ENCODE peak calls at places on chromosomes 12 and 14, in ten cellular contexts. H, W, K, Q, A, Z, F, D, J and L are unnamed samples.

GRCh38 chr14:92613008-92613658 is 99.6 kb downstream of the RIN3 start:
- DNase-seq in H (peak; percentile 34), W (no peak), K (peak; percentile 70), Q (no peak), A (peak; percentile 25), Z (peak; percentile 68), F (peak; percentile 33), D (no peak), J (peak; percentile 19), L (no peak)

GRCh38 chr14:60573943-60574496 is 65.1 kb downstream of the SIX6 start:
- DNase-seq in H (no peak), W (no peak), K (no peak), Q (no peak), A (no peak), Z (no peak), F (no peak), D (no peak), J (no peak), L (no peak)

GRCh38 chr12:234891-235415 is 21.0 kb upstream of the SLC6A12 start:
- DNase-seq in H (no peak), W (peak; percentile 28), K (no peak), Q (no peak), A (no peak), Z (no peak), F (no peak), D (no peak), J (no peak), L (no peak)

GRCh38 chr14:22981090-22982012 is 1.0 kb downstream of the AJUBA start:
- DNase-seq in H (peak; percentile 39), W (peak; percentile 50), K (no peak), Q (no peak), A (peak; percentile 20), Z (no peak), F (no peak), D (no peak), J (no peak), L (no peak)

GRCh38 chr12:92769124-92769901 is 66.5 kb downstream of the PLEKHG7 start:
- DNase-seq in H (peak; percentile 37), W (no peak), K (no peak), Q (no peak), A (no peak), Z (no peak), F (no peak), D (no peak), J (no peak), L (no peak)

GRCh38 chr12:98408681-98409080 is 106.7 kb upstream of the TMPO start:
- DNase-seq in H (no peak), W (no peak), K (no peak), Q (no peak), A (no peak), Z (no peak), F (no peak), D (no peak), J (no peak), L (no peak)

GRCh38 chr14:60563113-60563512 is 54.2 kb downstream of the SIX6 start:
- DNase-seq in H (peak; percentile 69), W (no peak), K (no peak), Q (no peak), A (no peak), Z (no peak), F (no peak), D (no peak), J (no peak), L (no peak)

GRCh38 chr12:28909291-28909690 is 239.8 kb upstream of the FAR2 start:
- DNase-seq in H (peak; percentile 60), W (no peak), K (no peak), Q (no peak), A (no peak), Z (no peak), F (no peak), D (no peak), J (no peak), L (no peak)

GRCh38 chr14:22997676-22998323 is 12.1 kb downstream of the C14orf93 start:
- DNase-seq in H (no peak), W (no peak), K (no peak), Q (no peak), A (no peak), Z (no peak), F (no peak), D (no peak), J (no peak), L (no peak)

GRCh38 chr14:73237219-73237785 is at the start of gene PAPLN:
- DNase-seq in H (peak; percentile 12), W (no peak), K (no peak), Q (no peak), A (peak; percentile 75), Z (no peak), F (no peak), D (peak; percentile 30), J (peak; percentile 54), L (no peak)

GRCh38 chr14:64910847-64911495 is 3.3 kb upstream of the CHURC1 start:
- DNase-seq in H (peak; percentile 32), W (no peak), K (no peak), Q (no peak), A (peak; percentile 28), Z (no peak), F (no peak), D (peak; percentile 5), J (peak; percentile 41), L (no peak)

GRCh38 chr14:65072937-65073336 is 29.4 kb downstream of the MAX start:
- DNase-seq in H (no peak), W (no peak), K (no peak), Q (no peak), A (peak; percentile 35), Z (no peak), F (no peak), D (no peak), J (no peak), L (no peak)

GRCh38 chr12:113239811-113240331 is 18.6 kb downstream of the TPCN1 start:
- DNase-seq in H (no peak), W (peak; percentile 53), K (no peak), Q (peak; percentile 67), A (peak; percentile 31), Z (no peak), F (no peak), D (no peak), J (no peak), L (no peak)

GRCh38 chr12:132311201-132311915 is 18.0 kb downstream of the GALNT9 start:
- DNase-seq in H (no peak), W (no peak), K (no peak), Q (no peak), A (no peak), Z (no peak), F (no peak), D (no peak), J (no peak), L (no peak)

GRCh38 chr14:100115726-100116125 is 43.7 kb downstream of the DEGS2 start:
- DNase-seq in H (no peak), W (no peak), K (no peak), Q (no peak), A (no peak), Z (no peak), F (no peak), D (no peak), J (no peak), L (no peak)

GRCh38 chr14:35112641-35113040 is 9.1 kb downstream of the PPP2R3C start:
- DNase-seq in H (no peak), W (no peak), K (no peak), Q (no peak), A (no peak), Z (no peak), F (no peak), D (no peak), J (peak; percentile 14), L (no peak)

GRCh38 chr12:97609957-97610356 is 147.4 kb downstream of the RMST start:
- DNase-seq in H (no peak), W (no peak), K (no peak), Q (no peak), A (no peak), Z (no peak), F (no peak), D (no peak), J (no peak), L (no peak)

GRCh38 chr12:76259071-76259470 is 89.1 kb downstream of the BBS10 start:
- DNase-seq in H (no peak), W (no peak), K (no peak), Q (no peak), A (no peak), Z (no peak), F (no peak), D (no peak), J (no peak), L (no peak)

GRCh38 chr14:37434867-37435266 is 160.2 kb downstream of the FOXA1 start:
- DNase-seq in H (no peak), W (no peak), K (no peak), Q (no peak), A (no peak), Z (no peak), F (no peak), D (no peak), J (no peak), L (no peak)

GRCh38 chr14:34049769-34050168 is 98.9 kb upstream of the EGLN3 start:
- DNase-seq in H (no peak), W (no peak), K (no peak), Q (no peak), A (no peak), Z (no peak), F (no peak), D (no peak), J (no peak), L (no peak)

GRCh38 chr12:5478081-5478706 is 46.3 kb downstream of the NTF3 start:
- DNase-seq in H (peak; percentile 44), W (no peak), K (no peak), Q (no peak), A (no peak), Z (no peak), F (no peak), D (no peak), J (no peak), L (no peak)